ENCODE peak calls at places on chromosome 3, in six cellular contexts. Z is A549, M is tibial nerve, V is testis, T is body of pancreas, D is transverse colon. Y is an unnamed sample.
A peak's percentile ranks its signal among the peaks of the same experiment; 100 is the strongest.

GRCh38 chr3:35946121-35946856 is 307.0 kb downstream of the ARPP21 start:
- DNase-seq in Z (no peak), M (no peak), V (no peak), T (no peak), D (no peak), Y (no peak)

GRCh38 chr3:61985020-61985419 is 388.3 kb downstream of the FEZF2 start:
- DNase-seq in Z (no peak), M (no peak), V (no peak), T (no peak), D (no peak), Y (no peak)

GRCh38 chr3:27535809-27536392 is 51.7 kb upstream of the SLC4A7 start:
- DNase-seq in Z (no peak), M (no peak), V (no peak), T (no peak), D (no peak), Y (no peak)

GRCh38 chr3:129312671-129313414 is 34.2 kb downstream of the HMCES start:
- DNase-seq in Z (no peak), M (no peak), V (no peak), T (peak; percentile 26), D (no peak), Y (no peak)

GRCh38 chr3:23166804-23167203 is 36.3 kb upstream of the UBE2E2 start:
- DNase-seq in Z (no peak), M (no peak), V (no peak), T (no peak), D (no peak), Y (no peak)

GRCh38 chr3:30602946-30603345 is 3.5 kb upstream of the TGFBR2 start:
- DNase-seq in Z (no peak), M (no peak), V (no peak), T (no peak), D (no peak), Y (no peak)

GRCh38 chr3:101383156-101383575 is 62.8 kb upstream of the IMPG2 start:
- DNase-seq in Z (no peak), M (no peak), V (no peak), T (no peak), D (no peak), Y (no peak)

GRCh38 chr3:187798126-187798525 is 52.9 kb upstream of the BCL6 start:
- DNase-seq in Z (no peak), M (no peak), V (no peak), T (no peak), D (no peak), Y (no peak)

GRCh38 chr3:147838650-147839049 is 429.5 kb downstream of the ZIC1 start:
- DNase-seq in Z (no peak), M (no peak), V (no peak), T (no peak), D (no peak), Y (no peak)

GRCh38 chr3:155382396-155383042 is 89.0 kb upstream of the STRIT1 start:
- DNase-seq in Z (peak; percentile 66), M (peak; percentile 64), V (peak; percentile 91), T (peak; percentile 79), D (peak; percentile 76), Y (no peak)

GRCh38 chr3:113136071-113136470 is 75.3 kb upstream of the BOC start:
- DNase-seq in Z (peak; percentile 18), M (no peak), V (no peak), T (no peak), D (no peak), Y (no peak)

GRCh38 chr3:107934808-107935207 is 156.0 kb downstream of the CD47 start:
- DNase-seq in Z (no peak), M (no peak), V (no peak), T (no peak), D (no peak), Y (no peak)

GRCh38 chr3:138670409-138670808 is 61.8 kb downstream of the FAIM start:
- DNase-seq in Z (no peak), M (no peak), V (no peak), T (no peak), D (no peak), Y (no peak)

GRCh38 chr3:69462826-69463100 is 76.9 kb upstream of the FRMD4B start:
- DNase-seq in Z (no peak), M (no peak), V (no peak), T (no peak), D (no peak), Y (no peak)

GRCh38 chr3:169241575-169241927 is 422.0 kb downstream of the MECOM start:
- DNase-seq in Z (no peak), M (no peak), V (no peak), T (no peak), D (no peak), Y (no peak)
- H3K4me3 ChIP-seq in Z (no peak overlapping the region), M (no peak overlapping the region), V (no peak overlapping the region), T (no peak overlapping the region), D (no peak overlapping the region), Y (no peak overlapping the region)

DNA sequence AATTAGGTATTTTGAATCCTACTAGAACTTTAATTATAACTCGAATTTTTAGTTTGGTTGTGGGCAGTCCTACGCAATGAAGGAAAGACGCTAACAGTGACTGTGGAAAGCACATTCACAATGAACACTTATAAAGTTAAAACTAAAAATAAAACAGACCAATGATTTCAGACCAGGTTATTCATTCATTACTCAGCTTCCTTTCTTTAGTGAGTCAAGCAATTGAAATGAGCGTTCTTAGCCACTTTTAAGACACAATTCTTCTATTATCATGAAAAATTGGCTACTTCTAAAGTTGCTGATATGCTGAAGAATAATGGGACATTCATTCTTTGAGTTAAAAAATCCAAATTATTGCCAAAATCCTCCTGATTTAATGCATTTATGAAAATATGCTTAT is 66.0 kb upstream of the CMSS1 start:
- DNase-seq in Z (no peak), M (no peak), V (no peak), T (no peak), D (no peak), Y (no peak)
- TF ChIP-seq POLR2A in Z (no peak), M (no peak), V (no peak), T (no peak), D (no peak), Y (no peak)

GRCh38 chr3:157156844-157157635 is 2.9 kb downstream of the CCNL1 start:
- DNase-seq in Z (no peak), M (no peak), V (no peak), T (no peak), D (no peak), Y (no peak)
- H3K4me1 ChIP-seq in Z (peaks cover 56% of the 10 kb centered on the region), M (no peaks in the 10 kb centered on the region), V (peaks cover 55% of the 10 kb centered on the region), T (peaks cover 66% of the 10 kb centered on the region), D (peaks cover 62% of the 10 kb centered on the region), Y (no peaks in the 10 kb centered on the region)

DNA sequence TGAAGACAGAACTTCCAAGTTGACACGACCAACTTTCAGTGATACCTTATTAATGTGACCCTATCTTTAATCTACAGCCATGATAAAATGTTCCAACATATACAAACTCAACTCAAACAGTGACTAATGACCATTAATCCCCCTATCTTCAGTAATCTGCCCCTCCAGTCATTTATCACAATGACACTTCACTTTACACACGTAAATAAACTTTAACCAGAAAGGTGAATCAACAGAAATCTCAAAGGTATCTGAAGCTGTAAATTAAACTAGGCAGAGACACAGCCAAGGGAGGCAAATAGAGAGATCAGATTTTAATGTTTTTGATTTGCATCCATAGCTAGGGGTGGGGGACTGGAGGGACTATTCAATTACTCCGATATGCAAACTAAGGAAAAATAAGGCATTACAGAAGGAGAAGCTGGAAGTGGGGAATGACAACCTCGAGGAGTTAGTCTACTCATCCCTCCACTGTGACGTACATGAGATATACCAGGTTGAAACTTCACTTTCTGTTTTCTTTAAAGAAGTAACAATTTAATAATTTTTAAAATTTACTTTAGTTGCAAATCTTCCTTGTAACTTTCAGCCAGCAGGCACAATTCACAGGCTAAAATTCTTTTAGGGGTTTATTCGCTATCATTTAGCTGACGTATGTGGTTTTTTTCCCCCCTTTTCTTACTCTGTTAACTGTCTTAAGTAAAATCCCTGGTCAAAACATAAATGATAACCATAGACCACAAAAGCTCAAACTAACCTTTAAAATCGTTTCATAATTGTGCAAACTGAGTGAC is 751.0 kb downstream of the ROBO1 start:
- DNase-seq in Z (no peak), M (no peak), V (no peak), T (no peak), D (no peak), Y (no peak)
- H3K4me3 ChIP-seq in Z (peak overlapping the region; percentile 62), M (peak overlapping the region; percentile 50), V (peak overlapping the region; percentile 88), T (no peak overlapping the region), D (peak overlapping the region; percentile 61), Y (peak overlapping the region; percentile 79)

Y was measured in breast epithelium.